ENCODE peak calls at places on chromosomes 2 and 18, in eight cellular contexts. One of them, this sample, is unnamed.

GRCh38 chr18:57207124-57207916 is 60.4 kb downstream of the BOD1L2 start:
- DNase-seq in body of pancreas: no peak
- DNase-seq in Peyer's patch: no peak
- DNase-seq in neural crest cell: no peak
- DNase-seq in endothelial cell: no peak
- DNase-seq in chondrocyte: no peak
- DNase-seq in A549: no peak
- DNase-seq in MCF 10A: no peak
- DNase-seq in this sample: no peak

GRCh38 chr2:71963295-71963694 is 184.4 kb downstream of the CYP26B1 start:
- DNase-seq in body of pancreas: no peak
- DNase-seq in Peyer's patch: no peak
- DNase-seq in neural crest cell: no peak
- DNase-seq in endothelial cell: no peak
- DNase-seq in chondrocyte: no peak
- DNase-seq in A549: no peak
- DNase-seq in MCF 10A: peak; percentile 67
- DNase-seq in this sample: no peak

GRCh38 chr2:61179701-61180639 is 18.0 kb downstream of the C2orf74 start:
- DNase-seq in body of pancreas: peak; percentile 89
- DNase-seq in Peyer's patch: no peak
- DNase-seq in neural crest cell: no peak
- DNase-seq in endothelial cell: no peak
- DNase-seq in chondrocyte: no peak
- DNase-seq in A549: no peak
- DNase-seq in MCF 10A: peak; percentile 37
- DNase-seq in this sample: no peak

GRCh38 chr2:220499281-220499680 is 871.9 kb downstream of the SLC4A3 start:
- DNase-seq in body of pancreas: no peak
- DNase-seq in Peyer's patch: no peak
- DNase-seq in neural crest cell: no peak
- DNase-seq in endothelial cell: no peak
- DNase-seq in chondrocyte: no peak
- DNase-seq in A549: peak; percentile 39
- DNase-seq in MCF 10A: peak; percentile 65
- DNase-seq in this sample: no peak

GRCh38 chr2:6073260-6074141 is 381.3 kb downstream of the SOX11 start:
- DNase-seq in body of pancreas: no peak
- DNase-seq in Peyer's patch: no peak
- DNase-seq in neural crest cell: peak; percentile 48
- DNase-seq in endothelial cell: no peak
- DNase-seq in chondrocyte: no peak
- DNase-seq in A549: no peak
- DNase-seq in MCF 10A: no peak
- DNase-seq in this sample: no peak

GRCh38 chr2:1690056-1690775 is 54.1 kb downstream of the PXDN start:
- DNase-seq in body of pancreas: no peak
- DNase-seq in Peyer's patch: no peak
- DNase-seq in neural crest cell: no peak
- DNase-seq in endothelial cell: no peak
- DNase-seq in chondrocyte: no peak
- DNase-seq in A549: no peak
- DNase-seq in MCF 10A: no peak
- DNase-seq in this sample: no peak

GRCh38 chr18:75783816-75784215 is 356.3 kb upstream of the SMIM21 start:
- DNase-seq in body of pancreas: no peak
- DNase-seq in Peyer's patch: no peak
- DNase-seq in neural crest cell: no peak
- DNase-seq in endothelial cell: no peak
- DNase-seq in chondrocyte: no peak
- DNase-seq in A549: no peak
- DNase-seq in MCF 10A: no peak
- DNase-seq in this sample: no peak

GRCh38 chr2:23916727-23917458 is 10.0 kb downstream of the ATAD2B start:
- DNase-seq in body of pancreas: no peak
- DNase-seq in Peyer's patch: no peak
- DNase-seq in neural crest cell: no peak
- DNase-seq in endothelial cell: no peak
- DNase-seq in chondrocyte: no peak
- DNase-seq in A549: no peak
- DNase-seq in MCF 10A: no peak
- DNase-seq in this sample: no peak

GRCh38 chr2:28231110-28231621 is 161.5 kb upstream of the FOSL2 start:
- DNase-seq in body of pancreas: no peak
- DNase-seq in Peyer's patch: no peak
- DNase-seq in neural crest cell: no peak
- DNase-seq in endothelial cell: no peak
- DNase-seq in chondrocyte: no peak
- DNase-seq in A549: no peak
- DNase-seq in MCF 10A: peak; percentile 9
- DNase-seq in this sample: no peak

GRCh38 chr2:28225472-28225915 is 167.2 kb upstream of the FOSL2 start:
- DNase-seq in body of pancreas: no peak
- DNase-seq in Peyer's patch: no peak
- DNase-seq in neural crest cell: no peak
- DNase-seq in endothelial cell: no peak
- DNase-seq in chondrocyte: no peak
- DNase-seq in A549: no peak
- DNase-seq in MCF 10A: peak; percentile 5
- DNase-seq in this sample: no peak

GRCh38 chr2:28227498-28227897 is 165.2 kb upstream of the FOSL2 start:
- DNase-seq in body of pancreas: no peak
- DNase-seq in Peyer's patch: no peak
- DNase-seq in neural crest cell: no peak
- DNase-seq in endothelial cell: no peak
- DNase-seq in chondrocyte: no peak
- DNase-seq in A549: no peak
- DNase-seq in MCF 10A: no peak
- DNase-seq in this sample: no peak

GRCh38 chr2:28226558-28226957 is 166.1 kb upstream of the FOSL2 start:
- DNase-seq in body of pancreas: no peak
- DNase-seq in Peyer's patch: no peak
- DNase-seq in neural crest cell: no peak
- DNase-seq in endothelial cell: no peak
- DNase-seq in chondrocyte: no peak
- DNase-seq in A549: no peak
- DNase-seq in MCF 10A: no peak
- DNase-seq in this sample: no peak

DNA sequence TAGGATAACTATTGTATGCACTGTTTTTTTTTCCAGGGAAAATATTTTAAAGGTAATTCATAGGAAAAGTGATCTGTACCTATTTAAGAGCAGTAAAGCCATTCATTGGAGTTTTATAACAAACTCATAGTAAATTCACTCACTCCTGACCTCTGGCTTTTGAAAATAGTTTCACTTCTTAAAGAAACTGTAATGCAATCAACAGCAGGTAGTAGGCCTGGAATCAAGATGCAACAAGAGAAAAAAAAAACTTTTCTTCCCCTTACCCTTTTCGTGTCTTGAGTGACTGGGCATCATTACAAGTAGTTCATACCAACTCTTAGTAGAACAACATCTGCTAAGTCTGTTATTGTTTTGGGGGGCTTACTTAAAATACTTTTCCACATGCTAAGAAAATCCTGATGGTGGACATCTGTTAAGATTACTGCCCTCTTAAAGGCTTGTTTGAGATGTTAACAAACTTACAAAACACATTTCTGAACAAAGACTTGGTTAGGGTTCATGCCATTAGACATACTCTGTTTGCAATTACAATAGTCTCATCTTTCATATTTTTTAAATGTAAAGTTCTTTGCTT is 164.2 kb upstream of the FOSL2 start:
- DNase-seq in body of pancreas: no peak
- DNase-seq in Peyer's patch: no peak
- DNase-seq in neural crest cell: no peak
- DNase-seq in endothelial cell: no peak
- DNase-seq in chondrocyte: no peak
- DNase-seq in A549: peak; percentile 20
- DNase-seq in MCF 10A: no peak
- DNase-seq in this sample: no peak
- TF ChIP-seq CTCF in body of pancreas: no peak
- TF ChIP-seq CTCF in Peyer's patch: peak; percentile 56
- TF ChIP-seq CTCF in neural crest cell: peak; percentile 20
- TF ChIP-seq CTCF in endothelial cell: peak; percentile 18
- TF ChIP-seq CTCF in chondrocyte: peak; percentile 60
- TF ChIP-seq CTCF in A549: peak; percentile 21
- TF ChIP-seq CTCF in MCF 10A: peak; percentile 18
- TF ChIP-seq CTCF in this sample: no peak

GRCh38 chr2:49938268-49938667 is 784.0 kb upstream of the FSHR start:
- DNase-seq in body of pancreas: no peak
- DNase-seq in Peyer's patch: no peak
- DNase-seq in neural crest cell: no peak
- DNase-seq in endothelial cell: no peak
- DNase-seq in chondrocyte: no peak
- DNase-seq in A549: no peak
- DNase-seq in MCF 10A: no peak
- DNase-seq in this sample: no peak

GRCh38 chr2:49935456-49935855 is 781.1 kb upstream of the FSHR start:
- DNase-seq in body of pancreas: no peak
- DNase-seq in Peyer's patch: no peak
- DNase-seq in neural crest cell: no peak
- DNase-seq in endothelial cell: no peak
- DNase-seq in chondrocyte: no peak
- DNase-seq in A549: no peak
- DNase-seq in MCF 10A: no peak
- DNase-seq in this sample: no peak

GRCh38 chr2:49936965-49937364 is 782.6 kb upstream of the FSHR start:
- DNase-seq in body of pancreas: no peak
- DNase-seq in Peyer's patch: no peak
- DNase-seq in neural crest cell: no peak
- DNase-seq in endothelial cell: no peak
- DNase-seq in chondrocyte: no peak
- DNase-seq in A549: no peak
- DNase-seq in MCF 10A: no peak
- DNase-seq in this sample: no peak

GRCh38 chr2:49934481-49934880 is 780.2 kb upstream of the FSHR start:
- DNase-seq in body of pancreas: no peak
- DNase-seq in Peyer's patch: no peak
- DNase-seq in neural crest cell: no peak
- DNase-seq in endothelial cell: no peak
- DNase-seq in chondrocyte: no peak
- DNase-seq in A549: no peak
- DNase-seq in MCF 10A: no peak
- DNase-seq in this sample: no peak

DNA sequence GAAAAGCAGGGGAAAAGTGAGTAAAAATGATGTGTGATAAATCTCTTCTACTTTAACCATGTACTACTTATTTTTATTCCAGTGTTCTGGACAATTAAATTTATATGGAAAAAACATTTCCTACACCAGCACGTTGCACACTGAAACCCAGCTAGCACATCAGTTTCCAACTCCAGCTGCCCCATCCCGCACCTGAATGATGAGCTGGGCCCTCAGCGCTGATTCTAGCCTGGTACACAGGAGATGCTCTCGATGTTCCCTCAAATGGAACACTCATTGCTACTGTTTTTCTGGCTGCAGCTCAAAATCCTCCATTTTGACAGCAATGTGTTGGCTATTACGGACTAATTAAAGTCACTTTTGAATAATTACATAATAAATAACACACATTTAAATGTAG is 783.1 kb upstream of the FSHR start:
- DNase-seq in body of pancreas: no peak
- DNase-seq in Peyer's patch: no peak
- DNase-seq in neural crest cell: no peak
- DNase-seq in endothelial cell: no peak
- DNase-seq in chondrocyte: no peak
- DNase-seq in A549: no peak
- DNase-seq in MCF 10A: no peak
- DNase-seq in this sample: no peak
- TF ChIP-seq CTCF in body of pancreas: no peak
- TF ChIP-seq CTCF in Peyer's patch: no peak
- TF ChIP-seq CTCF in neural crest cell: no peak
- TF ChIP-seq CTCF in endothelial cell: no peak
- TF ChIP-seq CTCF in chondrocyte: no peak
- TF ChIP-seq CTCF in A549: no peak
- TF ChIP-seq CTCF in MCF 10A: no peak
- TF ChIP-seq CTCF in this sample: no peak

DNA sequence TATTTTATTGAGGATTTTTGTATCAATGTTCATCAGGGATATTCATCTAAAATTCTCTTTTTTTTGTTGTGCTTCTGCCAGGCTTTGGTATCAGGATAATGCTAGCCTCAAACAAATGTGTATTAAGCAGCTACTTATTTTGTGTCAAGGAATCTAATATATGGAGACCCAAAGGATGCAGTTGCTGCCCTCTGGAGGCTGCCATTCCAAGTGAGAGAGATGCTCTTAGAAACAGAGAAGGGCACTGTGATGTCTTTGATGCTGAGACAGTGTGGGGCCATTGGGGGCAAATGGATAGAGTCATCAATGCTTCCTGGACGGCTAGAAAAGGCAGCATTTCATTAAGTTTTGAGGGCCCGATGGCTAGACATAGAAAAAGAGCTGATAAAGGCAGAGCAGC is 292.6 kb downstream of the SETBP1 start:
- DNase-seq in body of pancreas: no peak
- DNase-seq in Peyer's patch: peak; percentile 53
- DNase-seq in neural crest cell: no peak
- DNase-seq in endothelial cell: no peak
- DNase-seq in chondrocyte: no peak
- DNase-seq in A549: peak; percentile 12
- DNase-seq in MCF 10A: peak; percentile 22
- DNase-seq in this sample: no peak
- TF ChIP-seq CTCF in body of pancreas: no peak
- TF ChIP-seq CTCF in Peyer's patch: peak; percentile 18
- TF ChIP-seq CTCF in neural crest cell: no peak
- TF ChIP-seq CTCF in endothelial cell: no peak
- TF ChIP-seq CTCF in chondrocyte: peak; percentile 58
- TF ChIP-seq CTCF in A549: no peak
- TF ChIP-seq CTCF in MCF 10A: no peak
- TF ChIP-seq CTCF in this sample: no peak

GRCh38 chr2:217919204-217919603 is 83.6 kb downstream of the TNS1 start:
- DNase-seq in body of pancreas: no peak
- DNase-seq in Peyer's patch: no peak
- DNase-seq in neural crest cell: no peak
- DNase-seq in endothelial cell: no peak
- DNase-seq in chondrocyte: no peak
- DNase-seq in A549: no peak
- DNase-seq in MCF 10A: no peak
- DNase-seq in this sample: no peak

GRCh38 chr2:217919781-217920351 is 82.9 kb downstream of the TNS1 start:
- DNase-seq in body of pancreas: peak; percentile 35
- DNase-seq in Peyer's patch: no peak
- DNase-seq in neural crest cell: no peak
- DNase-seq in endothelial cell: no peak
- DNase-seq in chondrocyte: no peak
- DNase-seq in A549: peak; percentile 32
- DNase-seq in MCF 10A: no peak
- DNase-seq in this sample: no peak

GRCh38 chr2:217920879-217921603 is 81.8 kb downstream of the TNS1 start:
- DNase-seq in body of pancreas: peak; percentile 61
- DNase-seq in Peyer's patch: no peak
- DNase-seq in neural crest cell: no peak
- DNase-seq in endothelial cell: no peak
- DNase-seq in chondrocyte: no peak
- DNase-seq in A549: no peak
- DNase-seq in MCF 10A: no peak
- DNase-seq in this sample: no peak

GRCh38 chr2:217916504-217917254 is 86.1 kb downstream of the TNS1 start:
- DNase-seq in body of pancreas: no peak
- DNase-seq in Peyer's patch: no peak
- DNase-seq in neural crest cell: no peak
- DNase-seq in endothelial cell: no peak
- DNase-seq in chondrocyte: no peak
- DNase-seq in A549: no peak
- DNase-seq in MCF 10A: no peak
- DNase-seq in this sample: no peak

DNA sequence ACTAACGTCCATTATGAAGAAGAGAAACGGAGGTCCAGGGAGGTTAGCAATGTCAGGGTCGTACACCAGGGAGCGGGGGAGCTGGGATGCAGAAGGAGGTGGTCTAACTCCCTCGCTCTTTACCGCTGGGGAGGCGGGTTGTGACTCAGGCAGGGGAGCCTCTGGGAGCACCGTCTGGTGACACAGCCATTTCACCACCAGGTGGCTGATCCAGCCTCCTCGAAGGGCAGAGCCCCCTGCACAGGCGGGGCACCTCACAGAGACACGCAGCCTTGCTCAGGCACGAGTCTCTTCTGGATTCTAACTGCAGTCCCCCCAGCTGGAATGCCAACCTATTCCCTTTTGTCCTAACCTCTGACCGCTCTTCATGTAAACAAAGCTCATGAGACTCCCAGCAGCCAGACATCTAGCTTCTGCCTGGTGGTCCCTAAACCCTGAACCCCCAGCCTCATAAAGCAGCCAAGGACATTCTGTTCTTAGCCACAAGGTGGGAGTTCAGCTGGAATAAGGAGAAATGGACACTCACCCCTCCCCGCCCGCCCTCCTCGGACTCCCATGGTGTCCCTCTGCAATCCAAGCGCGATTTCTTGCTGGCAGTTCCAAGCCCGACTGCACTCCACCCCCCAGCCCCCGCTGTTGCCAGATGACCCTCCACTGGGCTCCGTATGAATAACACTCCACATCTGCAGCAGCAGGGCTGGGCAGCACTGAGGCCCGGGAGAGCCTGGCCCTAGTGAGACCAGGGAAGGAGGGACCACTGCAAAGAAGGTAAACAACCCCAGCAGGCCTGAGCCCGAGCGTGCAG is 84.4 kb downstream of the TNS1 start:
- DNase-seq in body of pancreas: peak; percentile 25
- DNase-seq in Peyer's patch: no peak
- DNase-seq in neural crest cell: no peak
- DNase-seq in endothelial cell: peak; percentile 37
- DNase-seq in chondrocyte: no peak
- DNase-seq in A549: no peak
- DNase-seq in MCF 10A: no peak
- DNase-seq in this sample: peak; percentile 52
- TF ChIP-seq CTCF in body of pancreas: no peak
- TF ChIP-seq CTCF in Peyer's patch: no peak
- TF ChIP-seq CTCF in neural crest cell: peak; percentile 35
- TF ChIP-seq CTCF in endothelial cell: no peak
- TF ChIP-seq CTCF in chondrocyte: peak; percentile 71
- TF ChIP-seq CTCF in A549: no peak
- TF ChIP-seq CTCF in MCF 10A: no peak
- TF ChIP-seq CTCF in this sample: peak; percentile 37

This sample was measured in glutamatergic neuron.